ENCODE peak calls at places on chromosomes 4 and X, in seven cellular contexts. T is IMR-90, U is trophoblast cell, Q is H1, C is mesendoderm, M is H9, G is mesenchymal stem cell. E is an unnamed sample. For H3K4me1, the result is how much of the 10 kb centered on the place peaks cover.

GRCh38 chr4:88697113-88697512 is 516 bp downstream of the NAP1L5 start:
- DNase-seq in T (peak), U (no peak), G (peak), C (no peak), Q (no peak), M (no peak), E (no peak)

GRCh38 chr4:140078366-140078765 is 75.6 kb downstream of the MAML3 start:
- DNase-seq in Q (no peak), C (peak), T (peak), U (no peak), G (peak), M (peak), E (no peak)

GRCh38 chrX:120741452-120741851 is 111.6 kb upstream of the C1GALT1C1 start:
- DNase-seq in G (no peak), M (no peak), Q (no peak), C (no peak), T (no peak), U (peak), E (no peak)

GRCh38 chr4:34953145-34953799 is 1291.0 kb downstream of the ARAP2 start:
- DNase-seq in C (peak), G (no peak), M (peak), T (no peak), Q (peak), U (peak), E (no peak)

GRCh38 chr4:23365086-23365485 is 524.8 kb downstream of the PPARGC1A start:
- DNase-seq in U (peak), Q (no peak), C (no peak), M (no peak), T (no peak), G (no peak), E (no peak)

GRCh38 chr4:10403633-10404445 is 53.4 kb downstream of the ZNF518B start:
- DNase-seq in C (peak), Q (no peak), T (peak), M (no peak), U (peak), G (peak), E (peak)

GRCh38 chrX:107025538-107025937 is 25.5 kb upstream of the MORC4 start:
- DNase-seq in G (peak), U (peak), C (peak), M (no peak), T (peak), Q (no peak), E (peak)

GRCh38 chr4:16294455-16294854 is 68.2 kb upstream of the TAPT1 start:
- DNase-seq in G (peak), Q (no peak), C (no peak), T (peak), M (no peak), U (peak), E (no peak)

GRCh38 chr4:73589261-73589847 is 30.9 kb downstream of the RASSF6 start:
- DNase-seq in Q (no peak), M (no peak), U (no peak), T (peak), C (peak), G (peak), E (no peak)

GRCh38 chrX:150018931-150019331 is 80.6 kb upstream of the EOLA2 start:
- DNase-seq in Q (no peak), T (peak), C (no peak), G (peak), M (no peak), U (peak), E (no peak)

GRCh38 chr4:148108776-148109175 is 333.4 kb downstream of the NR3C2 start:
- DNase-seq in T (no peak), G (no peak), U (no peak), Q (no peak), C (no peak), M (no peak), E (no peak)

GRCh38 chrX:84189125-84189524 is 1.1 kb upstream of the RPS6KA6 start:
- DNase-seq in U (no peak), T (no peak), Q (no peak), M (no peak), G (no peak), C (peak), E (no peak)

GRCh38 chr4:87179751-87180150 is 40.7 kb downstream of the KLHL8 start:
- DNase-seq in G (no peak), T (peak), U (no peak), C (no peak), Q (no peak), M (no peak), E (no peak)

GRCh38 chr4:2545321-2546013 is 9.0 kb downstream of the FAM193A start:
- DNase-seq in C (no peak), M (no peak), G (no peak), T (peak), U (no peak), Q (no peak), E (no peak)

GRCh38 chrX:40581333-40581910 is 652 bp downstream of the ATP6AP2 start:
- DNase-seq in C (no peak), G (peak), Q (no peak), T (peak), U (peak), M (no peak), E (no peak)

GRCh38 chr4:88720749-88721428 is 23.3 kb upstream of the NAP1L5 start:
- DNase-seq in Q (no peak), U (no peak), M (no peak), C (no peak), T (no peak), G (no peak), E (no peak)

GRCh38 chrX:97109730-97110129 is 226.0 kb downstream of the RPA4 start:
- DNase-seq in G (no peak), T (no peak), Q (no peak), C (no peak), U (no peak), M (no peak), E (no peak)

GRCh38 chrX:73903941-73904340 is 340.9 kb downstream of the CHIC1 start:
- DNase-seq in C (no peak), T (peak), G (no peak), Q (no peak), M (no peak), U (no peak), E (no peak)

GRCh38 chrX:120357186-120357585 is 4.7 kb upstream of the ATP1B4 start:
- DNase-seq in G (no peak), U (no peak), C (no peak), T (no peak), M (no peak), Q (no peak), E (no peak)

GRCh38 chrX:28802625-28803024 is 215.4 kb downstream of the IL1RAPL1 start:
- DNase-seq in U (no peak), G (no peak), M (no peak), Q (no peak), C (no peak), T (no peak), E (no peak)

GRCh38 chrX:111180750-111181240 is 84.8 kb downstream of the PAK3 start:
- DNase-seq in G (no peak), T (no peak), C (no peak), U (no peak), Q (no peak), M (no peak), E (no peak)

GRCh38 chr4:24419147-24420034 is 165.0 kb downstream of the DHX15 start:
- DNase-seq in M (peak), U (peak), Q (peak), T (peak), G (peak), C (peak), E (peak)

GRCh38 chrX:136251042-136251991 is at the start of gene MAP7D3:
- DNase-seq in M (peak), U (peak), Q (peak), C (peak), G (peak), T (peak), E (peak)

GRCh38 chrX:118360429-118361125 is 14.7 kb downstream of the WDR44 start:
- DNase-seq in Q (no peak), T (peak), U (no peak), G (peak), M (no peak), C (peak), E (no peak)

GRCh38 chr4:10598829-10599228 is 85.7 kb downstream of the CLNK start:
- DNase-seq in Q (no peak), C (no peak), G (no peak), T (no peak), U (no peak), M (no peak), E (no peak)

GRCh38 chrX:27995611-27996010 is 14.4 kb upstream of the DCAF8L1 start:
- DNase-seq in M (no peak), G (no peak), U (no peak), Q (no peak), C (no peak), T (no peak), E (no peak)

GRCh38 chrX:8341814-8342590 is 122.6 kb upstream of the VCX3B start:
- DNase-seq in Q (no peak), T (no peak), M (no peak), G (no peak), U (no peak), C (no peak), E (no peak)

GRCh38 chr4:156889616-156890594 is 81.7 kb downstream of the PDGFC start:
- DNase-seq in C (no peak), G (peak), Q (no peak), U (peak), M (no peak), T (peak), E (no peak)

GRCh38 chrX:38426785-38427184 is 74.4 kb downstream of the OTC start:
- DNase-seq in C (no peak), T (no peak), G (no peak), U (no peak), M (no peak), Q (no peak), E (no peak)

GRCh38 chr4:18020145-18020670 is 1.3 kb downstream of the LCORL start:
- DNase-seq in M (peak), T (peak), G (no peak), U (peak), Q (no peak), C (peak), E (no peak)

DNA sequence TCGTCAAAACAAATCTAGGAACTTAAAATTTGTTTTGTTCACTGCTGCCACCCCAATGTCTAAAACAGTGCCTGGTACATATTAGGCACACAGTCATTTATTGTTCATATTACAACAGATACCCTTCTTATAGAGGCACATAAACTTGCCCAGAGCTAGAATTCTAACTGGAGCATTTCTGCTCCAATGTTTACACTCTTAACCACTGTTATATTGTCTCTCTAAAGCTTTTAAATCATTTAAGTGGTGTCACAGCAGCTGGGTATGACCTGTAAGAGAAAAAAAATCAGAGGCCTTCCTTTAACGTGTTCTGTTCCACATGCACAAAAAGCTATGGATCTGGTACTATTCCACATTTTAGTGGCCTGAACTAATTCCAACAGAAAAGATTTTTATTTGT is 3.0 kb downstream of the UBE2D3 start:
- DNase-seq in T (peak), M (no peak), G (peak), U (no peak), C (no peak), Q (no peak), E (no peak)
- H3K4me1 ChIP-seq in T (under half), M (under half), G (under half), U (under half), C (under half), Q (under half), E (under half)

GRCh38 chr4:99459546-99460042 is 24.5 kb upstream of the ADH7 start:
- DNase-seq in M (no peak), T (no peak), U (no peak), Q (no peak), C (no peak), G (no peak), E (no peak)

GRCh38 chr4:99462875-99463464 is 27.8 kb upstream of the ADH7 start:
- DNase-seq in M (peak), T (peak), U (peak), Q (no peak), C (peak), G (peak), E (peak)

GRCh38 chr4:99458911-99459447 is 23.8 kb upstream of the ADH7 start:
- DNase-seq in U (peak), M (no peak), T (peak), G (no peak), C (peak), Q (no peak), E (no peak)

GRCh38 chr4:99463566-99463965 is 28.4 kb upstream of the ADH7 start:
- DNase-seq in M (no peak), Q (no peak), C (no peak), G (no peak), T (no peak), U (peak), E (no peak)

GRCh38 chr4:99461623-99462401 is 26.7 kb upstream of the ADH7 start:
- DNase-seq in U (no peak), M (no peak), T (no peak), Q (no peak), C (no peak), G (no peak), E (no peak)
- H3K23ac ChIP-seq in U (no peak), M (no peak), T (no peak), Q (no peak), C (no peak), G (no peak), E (no peak)

DNA sequence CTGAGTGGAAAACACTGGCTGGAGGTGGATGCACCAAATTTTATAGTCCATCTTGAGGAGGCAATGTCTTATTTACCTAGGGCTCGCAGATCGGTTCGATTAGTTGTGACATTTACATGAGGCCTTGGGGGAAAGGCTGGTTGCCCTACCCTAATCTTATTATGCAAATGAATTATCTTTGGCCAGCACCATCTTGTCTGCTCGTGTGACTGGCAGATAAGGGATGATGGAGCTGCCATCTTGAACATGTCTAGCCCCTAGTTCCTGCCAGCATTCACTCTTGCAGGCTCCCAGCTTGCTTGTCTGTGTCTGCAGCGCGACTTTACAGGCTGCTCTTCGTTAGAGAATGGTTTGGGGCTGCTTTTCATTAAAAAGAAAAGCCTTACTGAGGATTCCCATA is 61.9 kb downstream of the SEC24B start:
- DNase-seq in G (no peak), U (no peak), Q (no peak), M (no peak), C (peak), T (no peak), E (no peak)
- H2BK5ac ChIP-seq in G (no peak), U (no peak), Q (no peak), M (no peak), C (no peak), T (no peak), E (no peak)

DNA sequence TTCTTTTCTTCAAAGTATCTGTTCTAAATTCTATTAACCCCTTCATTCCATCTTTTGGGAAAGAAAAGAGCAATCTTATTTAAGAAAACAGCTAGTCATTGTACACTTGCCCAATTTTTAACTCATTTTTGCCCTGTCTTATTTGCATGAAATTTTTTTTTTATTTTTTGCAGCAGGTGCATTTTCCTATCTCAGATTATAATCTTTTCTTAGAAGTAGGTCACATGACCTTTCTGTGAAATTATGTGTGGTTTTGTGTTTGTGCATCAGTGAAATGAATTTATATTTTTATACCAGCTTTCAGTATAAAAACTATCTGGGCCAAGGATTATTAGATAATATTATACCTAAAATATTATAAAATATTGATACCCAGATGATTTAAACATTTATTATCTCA is 145.6 kb downstream of the INPP4B start:
- DNase-seq in U (no peak), T (no peak), G (no peak), Q (no peak), C (no peak), M (no peak), E (no peak)
- H3K4me1 ChIP-seq in U (under half), T (under half), G (under half), Q (under half), C (under half), M (under half), E (under half)

DNA sequence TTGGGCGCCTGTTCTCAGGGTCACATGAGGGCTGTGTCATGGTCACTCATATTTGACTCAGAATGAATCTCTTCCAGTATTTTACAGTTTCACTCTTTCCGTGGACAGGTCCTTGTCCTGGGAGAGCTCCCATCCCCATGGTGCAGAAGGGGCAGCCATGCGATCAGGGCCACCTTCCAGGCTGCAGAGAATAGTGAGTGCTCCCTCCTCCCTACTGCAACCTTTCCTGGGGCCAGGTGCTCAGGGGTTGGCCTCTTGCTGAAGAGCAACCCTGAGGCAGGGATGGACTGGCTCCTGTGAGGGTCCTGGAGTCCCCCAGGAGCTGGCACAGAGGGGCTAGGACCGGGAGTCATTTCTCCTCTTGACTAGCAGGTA is 108.4 kb downstream of the ABLIM2 start:
- DNase-seq in M (no peak), C (no peak), U (no peak), G (no peak), T (no peak), Q (no peak), E (no peak)
- H3K23ac ChIP-seq in M (no peak), C (no peak), U (no peak), G (no peak), T (no peak), Q (no peak), E (no peak)

DNA sequence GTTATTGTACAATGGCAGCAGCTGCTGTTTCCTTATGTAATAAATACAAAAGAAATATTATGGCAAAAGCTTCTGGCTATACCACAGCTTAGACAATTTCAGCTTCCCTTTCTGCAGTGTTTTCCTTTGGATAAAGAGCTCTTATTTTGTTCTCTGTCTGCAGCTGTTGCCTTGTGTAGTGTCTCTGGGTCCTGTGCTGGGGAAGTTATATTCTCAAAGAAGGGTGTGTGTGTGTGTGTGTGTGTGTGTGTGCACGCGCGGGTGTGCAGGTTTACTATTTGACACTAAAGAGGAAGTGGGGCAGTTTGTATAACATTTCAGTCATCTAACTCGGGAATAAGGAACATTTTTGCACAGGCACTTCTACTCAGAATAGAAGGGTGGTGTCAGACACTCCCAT is 83.6 kb downstream of the REPS2 start:
- DNase-seq in U (no peak), G (no peak), Q (no peak), C (no peak), T (no peak), M (no peak), E (no peak)
- H2BK5ac ChIP-seq in U (no peak), G (no peak), Q (no peak), C (no peak), T (no peak), M (no peak), E (no peak)

DNA sequence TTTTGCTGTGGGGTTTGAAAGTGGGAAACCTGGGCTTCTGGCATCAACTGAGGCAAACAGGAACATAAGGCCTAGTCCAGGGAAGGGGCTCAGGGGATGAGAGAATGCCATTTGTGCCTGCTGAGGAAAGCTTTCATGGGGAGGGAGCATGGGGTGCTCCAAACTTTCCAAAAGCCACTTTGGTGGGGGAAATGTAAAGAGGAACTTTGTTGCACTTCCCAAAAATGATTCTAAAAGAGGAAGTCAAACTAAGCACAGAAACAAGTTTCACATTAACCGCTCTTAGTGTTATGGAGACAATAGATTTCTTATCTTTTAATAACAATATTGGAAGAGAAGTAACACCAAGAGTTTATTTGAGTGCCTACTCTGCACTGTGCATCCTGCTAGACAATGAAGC is 32.3 kb downstream of the GAB3 start:
- DNase-seq in T (no peak), Q (no peak), C (no peak), G (no peak), M (no peak), U (no peak), E (no peak)
- H3K4me1 ChIP-seq in T (under half), Q (under half), C (under half), G (under half), M (under half), U (under half), E (under half)

GRCh38 chrX:110086916-110087484 is 84.1 kb downstream of the TMEM164 start:
- DNase-seq in G (peak), Q (no peak), C (peak), M (no peak), T (peak), U (peak), E (no peak)
- H3K23ac ChIP-seq in G (no peak), Q (no peak), C (no peak), M (no peak), T (peak), U (no peak), E (no peak)

GRCh38 chr4:27861381-27861787 is 1000.7 kb downstream of the STIM2 start:
- DNase-seq in Q (peak), U (peak), T (peak), G (peak), C (peak), M (peak), E (peak)
- H2BK5ac ChIP-seq in Q (no peak), U (no peak), T (no peak), G (no peak), C (no peak), M (no peak), E (no peak)

E was measured in neuronal stem cell.